ENCODE peak calls at places on chromosomes 11 and 22, in eight cellular contexts. S is ovary, D is A549, F is GM23338, R is psoas muscle, A is AG04450, J is PC-9, I is cardiac muscle cell. V is an unnamed sample.

GRCh38 chr11:76701701-76702100 is 31.2 kb upstream of the LRRC32 start:
- DNase-seq in J (peak), S (no peak), D (no peak), R (no peak), I (no peak), A (no peak), F (no peak), V (no peak)

GRCh38 chr11:116603783-116604323 is 168.9 kb downstream of the BUD13 start:
- DNase-seq in A (no peak), S (no peak), I (no peak), D (no peak), R (no peak), J (no peak), F (no peak), V (no peak)

GRCh38 chr11:6629892-6630631 is 10.8 kb upstream of the TPP1 start:
- DNase-seq in D (no peak), A (no peak), J (no peak), F (peak), I (peak), R (no peak), S (no peak), V (peak)

GRCh38 chr11:11356842-11357241 is 3.8 kb upstream of the CSNK2A3 start:
- DNase-seq in D (no peak), S (no peak), R (no peak), I (no peak), A (no peak), F (no peak), J (no peak), V (no peak)

GRCh38 chr22:35021166-35021565 is 44.8 kb upstream of the ISX start:
- DNase-seq in I (no peak), D (no peak), J (no peak), S (no peak), F (no peak), A (no peak), R (no peak), V (no peak)

GRCh38 chr11:71223671-71224660 is 28.4 kb downstream of the SHANK2 start:
- DNase-seq in S (no peak), F (no peak), J (no peak), D (no peak), I (no peak), R (no peak), A (no peak), V (no peak)

GRCh38 chr11:48307760-48308386 is 1.9 kb downstream of the OR4S1 start:
- DNase-seq in F (peak), A (peak), S (no peak), J (peak), I (peak), R (peak), D (peak), V (peak)

GRCh38 chr11:102622258-102622657 is 2.9 kb downstream of the MMP20 start:
- DNase-seq in F (no peak), R (no peak), I (no peak), A (no peak), D (no peak), S (no peak), J (no peak), V (no peak)

GRCh38 chr11:133134561-133135173 is 397.6 kb downstream of the OPCML start:
- DNase-seq in J (peak), I (peak), D (peak), F (peak), R (peak), A (no peak), S (no peak), V (peak)

GRCh38 chr22:49427941-49428340 is 399.7 kb downstream of the BRD1 start:
- DNase-seq in S (no peak), F (no peak), J (no peak), A (no peak), D (no peak), I (no peak), R (no peak), V (no peak)

GRCh38 chr11:44727373-44728084 is 767 bp downstream of the TSPAN18 start:
- DNase-seq in R (peak), A (peak), J (peak), F (peak), S (peak), I (peak), D (peak), V (peak)

GRCh38 chr11:13286247-13286821 is 8.7 kb downstream of the BMAL1 start:
- DNase-seq in A (no peak), R (no peak), D (no peak), S (no peak), I (no peak), F (no peak), J (no peak), V (no peak)

GRCh38 chr11:73314121-73314948 is 6.3 kb downstream of the ARHGEF17 start:
- DNase-seq in J (no peak), D (no peak), I (peak), S (peak), F (peak), A (no peak), R (no peak), V (no peak)

GRCh38 chr11:16805942-16806341 is 67.5 kb downstream of the C11orf58 start:
- DNase-seq in I (no peak), A (no peak), F (no peak), R (no peak), D (no peak), S (no peak), J (no peak), V (no peak)

GRCh38 chr22:17350292-17350691 is 19.0 kb upstream of the CECR2 start:
- DNase-seq in A (no peak), I (no peak), S (no peak), R (no peak), D (no peak), J (no peak), F (no peak), V (no peak)

GRCh38 chr11:92224394-92225205 is at the start of gene FAT3:
- DNase-seq in R (peak), D (peak), S (no peak), A (peak), I (peak), J (peak), F (peak), V (peak)

GRCh38 chr11:60987577-60988277 is 16.2 kb downstream of the CD6 start:
- DNase-seq in F (no peak), A (no peak), I (no peak), D (no peak), R (no peak), S (no peak), J (no peak), V (no peak)

GRCh38 chr11:44443836-44444769 is 121.4 kb upstream of the CD82 start:
- DNase-seq in R (no peak), S (no peak), D (no peak), F (peak), J (no peak), A (no peak), I (no peak), V (no peak)

GRCh38 chr11:121344824-121345223 is 52.3 kb downstream of the SC5D start:
- DNase-seq in A (no peak), I (no peak), D (no peak), F (no peak), S (no peak), J (no peak), R (no peak), V (no peak)

GRCh38 chr11:122742350-122742749 is 86.8 kb downstream of the UBASH3B start:
- DNase-seq in F (no peak), A (no peak), I (no peak), S (no peak), D (no peak), R (no peak), J (no peak), V (no peak)

GRCh38 chr22:30245985-30246901 is at the start of gene LIF:
- DNase-seq in A (peak), J (no peak), F (peak), D (no peak), I (peak), S (no peak), R (no peak), V (peak)

GRCh38 chr22:46796566-46797195 is 34.2 kb downstream of the TBC1D22A start:
- DNase-seq in A (no peak), D (no peak), S (no peak), J (no peak), R (no peak), F (no peak), I (no peak), V (no peak)

GRCh38 chr11:276219-276618 is 2.0 kb upstream of the NLRP6 start:
- DNase-seq in J (no peak), A (no peak), S (no peak), F (no peak), D (no peak), I (no peak), R (no peak), V (no peak)

GRCh38 chr22:19868773-19869471 is 14.2 kb upstream of the GNB1L start:
- DNase-seq in F (no peak), R (peak), S (no peak), A (no peak), I (no peak), J (no peak), D (no peak), V (peak)

GRCh38 chr11:35049906-35050531 is 89.0 kb upstream of the CD44 start:
- DNase-seq in A (no peak), I (no peak), D (no peak), F (no peak), J (no peak), R (no peak), S (no peak), V (no peak)

GRCh38 chr11:10669258-10670033 is 24.1 kb downstream of the IRAG1 start:
- DNase-seq in R (peak), D (no peak), A (no peak), J (no peak), F (no peak), S (no peak), I (no peak), V (peak)

GRCh38 chr11:113587318-113587739 is 112.1 kb upstream of the DRD2 start:
- DNase-seq in D (no peak), R (no peak), F (no peak), I (no peak), S (no peak), A (no peak), J (no peak), V (no peak)

GRCh38 chr11:105189586-105189985 is 50.0 kb upstream of the CARD18 start:
- DNase-seq in F (no peak), D (no peak), R (no peak), J (no peak), I (no peak), S (no peak), A (no peak), V (no peak)

GRCh38 chr22:19234126-19234896 is 55.8 kb upstream of the SLC25A1 start:
- DNase-seq in A (no peak), J (no peak), F (no peak), R (no peak), I (no peak), S (no peak), D (no peak), V (no peak)

GRCh38 chr22:19129871-19130270 is 1.2 kb upstream of the TSSK2 start:
- DNase-seq in A (no peak), I (no peak), S (no peak), J (no peak), D (no peak), F (no peak), R (no peak), V (no peak)

GRCh38 chr11:69497221-69497787 is 15.8 kb downstream of the LINC01488 start:
- DNase-seq in D (peak), I (peak), A (peak), R (peak), J (peak), S (no peak), F (peak), V (peak)

GRCh38 chr11:65917434-65918210 is 1.2 kb downstream of the C11orf68 start:
- DNase-seq in A (no peak), S (peak), D (no peak), I (no peak), R (no peak), J (peak), F (no peak), V (no peak)

DNA sequence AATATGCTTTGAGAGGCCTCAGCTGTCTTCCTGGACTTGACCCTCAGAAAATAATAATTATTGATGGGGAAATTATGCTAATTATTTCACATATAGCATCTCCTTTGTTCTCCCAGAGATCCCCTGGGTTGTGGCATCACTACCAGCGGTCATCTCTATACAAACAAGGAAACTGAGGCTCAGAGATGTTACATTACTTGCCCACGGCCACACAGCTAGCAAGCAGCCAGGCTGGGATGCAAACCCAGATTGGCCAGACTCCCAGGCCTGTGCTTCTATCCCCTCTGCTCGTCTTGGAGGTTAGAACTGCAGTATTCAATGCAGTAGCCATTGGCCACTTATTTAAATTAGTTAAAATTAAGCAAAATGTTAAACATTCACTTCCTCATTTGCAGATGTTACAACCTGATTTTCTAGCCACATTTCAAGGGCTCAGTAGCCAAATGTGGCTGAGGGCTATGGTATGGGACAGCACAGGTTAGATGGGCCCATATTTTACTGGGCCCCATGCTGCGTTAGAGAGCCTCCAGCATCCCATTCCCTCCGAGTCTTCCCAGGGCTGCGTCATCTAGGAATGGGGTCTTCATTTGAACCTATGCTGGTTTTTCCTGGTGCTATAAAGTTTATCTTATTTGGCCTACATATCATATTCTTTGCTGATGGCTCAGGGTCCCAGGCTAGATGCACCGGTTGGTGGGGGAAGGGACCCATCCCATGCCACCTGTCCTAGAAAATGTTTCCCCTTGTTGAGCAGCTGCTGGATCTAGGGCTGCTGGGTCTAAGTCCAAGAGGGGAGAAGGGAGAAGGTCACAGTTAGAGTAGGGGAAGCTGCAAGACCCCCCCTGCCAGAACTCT is 2.2 kb downstream of the SLC35C1 start:
- DNase-seq in J (no peak), R (no peak), F (no peak), A (no peak), S (no peak), I (no peak), D (no peak), V (no peak)
- H3K4me3 ChIP-seq in J (no peak), R (peak), F (peak), A (peak), S (no peak), I (no peak), D (no peak), V (no peak)

GRCh38 chr11:4700436-4700820 is 2.8 kb upstream of the OR51E2 start:
- DNase-seq in R (no peak), D (no peak), F (no peak), J (no peak), S (no peak), I (no peak), A (no peak), V (no peak)

GRCh38 chr11:4699697-4700435 is 2.2 kb upstream of the OR51E2 start:
- DNase-seq in R (no peak), S (no peak), D (no peak), F (no peak), A (no peak), J (no peak), I (no peak), V (no peak)

GRCh38 chr11:4704790-4705334 is 278 bp downstream of the MMP26 start:
- DNase-seq in S (no peak), I (no peak), R (no peak), A (no peak), D (no peak), F (no peak), J (no peak), V (no peak)

DNA sequence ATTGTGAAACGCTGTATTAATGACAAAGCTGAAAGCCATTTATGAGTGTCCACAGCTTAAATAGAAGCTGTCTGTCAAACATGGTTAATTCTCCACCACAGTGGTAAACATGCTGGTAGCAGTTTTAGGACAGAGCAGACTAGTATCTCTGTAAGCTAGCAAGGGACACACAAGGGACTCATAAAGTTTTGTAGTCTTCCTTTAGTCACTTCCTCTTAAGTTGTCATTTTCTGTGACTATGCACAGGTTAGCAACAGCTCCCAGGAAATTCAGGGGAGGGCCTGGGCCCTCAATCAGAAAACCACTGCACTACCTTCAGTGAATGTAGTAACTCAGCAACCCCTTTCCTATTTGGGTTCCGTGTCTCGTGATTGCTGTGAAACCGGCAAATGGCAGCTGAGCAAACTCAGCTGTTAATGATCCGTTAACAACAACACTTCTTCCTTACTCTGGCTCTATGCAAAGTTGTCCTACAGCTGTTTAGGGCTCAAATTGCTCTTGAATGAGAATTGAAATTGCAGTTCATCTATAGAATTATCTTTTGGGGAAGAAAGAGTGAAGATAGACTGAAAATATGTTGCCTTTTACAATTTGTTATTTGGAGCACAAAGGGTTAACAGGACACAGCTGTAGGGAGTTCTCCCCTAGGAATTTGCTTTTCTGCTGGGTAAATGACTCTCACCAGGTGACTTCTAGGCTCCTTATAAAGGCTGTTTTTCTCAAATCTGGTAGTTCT is at the start of gene MMP26:
- DNase-seq in F (peak), A (no peak), S (no peak), D (no peak), J (no peak), R (no peak), I (no peak), V (peak)
- H3K27ac ChIP-seq in F (peak), A (no peak), S (no peak), D (no peak), J (no peak), R (no peak), I (no peak), V (no peak)

GRCh38 chr22:27883656-27884350 is 35.3 kb downstream of the PITPNB start:
- DNase-seq in J (no peak), R (no peak), D (no peak), F (no peak), S (no peak), A (no peak), I (no peak), V (no peak)
- H3K4me3 ChIP-seq in J (no peak), R (no peak), D (no peak), F (no peak), S (no peak), A (no peak), I (no peak), V (no peak)

DNA sequence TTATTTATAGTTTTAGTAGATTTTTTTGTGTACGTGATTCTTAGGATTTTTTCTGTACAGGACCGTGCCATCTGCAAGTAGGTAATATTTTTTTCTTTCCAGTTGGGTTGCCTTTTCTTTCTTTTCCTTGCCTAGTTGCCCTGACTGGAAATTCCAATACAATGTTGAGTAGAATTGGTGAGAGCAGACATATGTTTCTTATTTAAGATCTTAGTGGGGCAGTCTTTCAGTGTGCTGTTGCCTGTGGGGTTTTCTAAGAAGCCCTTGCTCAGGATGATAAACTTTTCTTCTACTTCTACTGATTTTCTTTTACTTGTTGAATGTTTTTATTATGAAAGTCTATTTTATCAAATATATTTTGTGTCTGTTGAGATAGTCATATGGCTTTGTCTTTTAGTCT is 33.0 kb downstream of the ATXN10 start:
- DNase-seq in F (no peak), J (no peak), D (no peak), I (no peak), S (no peak), A (no peak), R (no peak), V (no peak)
- H3K27ac ChIP-seq in F (no peak), J (no peak), D (peak), I (peak), S (no peak), A (no peak), R (no peak), V (no peak)

GRCh38 chr11:14364322-14364721 is 5.3 kb upstream of the RRAS2 start:
- DNase-seq in J (no peak), D (no peak), F (no peak), I (no peak), R (no peak), S (no peak), A (no peak), V (no peak)
- H3K4me3 ChIP-seq in J (no peak), D (no peak), F (no peak), I (no peak), R (peak), S (no peak), A (no peak), V (no peak)

GRCh38 chr22:23257889-23258825 is 77.8 kb downstream of the BCR start:
- DNase-seq in D (no peak), F (no peak), I (no peak), J (no peak), A (no peak), R (no peak), S (no peak), V (no peak)

GRCh38 chr22:23256138-23256932 is 76.0 kb downstream of the BCR start:
- DNase-seq in I (no peak), R (no peak), F (no peak), S (no peak), D (no peak), A (no peak), J (no peak), V (no peak)

GRCh38 chr22:23253475-23254055 is 73.3 kb downstream of the BCR start:
- DNase-seq in F (no peak), A (no peak), I (no peak), R (no peak), S (no peak), D (no peak), J (no peak), V (no peak)

GRCh38 chr22:23256986-23257888 is 76.9 kb downstream of the BCR start:
- DNase-seq in J (no peak), A (no peak), D (no peak), R (peak), I (peak), S (peak), F (no peak), V (no peak)

GRCh38 chr22:23255506-23255905 is 75.2 kb downstream of the BCR start:
- DNase-seq in D (no peak), R (no peak), F (no peak), I (no peak), A (no peak), S (no peak), J (no peak), V (no peak)
- H3K27ac ChIP-seq in D (no peak), R (no peak), F (no peak), I (no peak), A (no peak), S (no peak), J (no peak), V (no peak)

DNA sequence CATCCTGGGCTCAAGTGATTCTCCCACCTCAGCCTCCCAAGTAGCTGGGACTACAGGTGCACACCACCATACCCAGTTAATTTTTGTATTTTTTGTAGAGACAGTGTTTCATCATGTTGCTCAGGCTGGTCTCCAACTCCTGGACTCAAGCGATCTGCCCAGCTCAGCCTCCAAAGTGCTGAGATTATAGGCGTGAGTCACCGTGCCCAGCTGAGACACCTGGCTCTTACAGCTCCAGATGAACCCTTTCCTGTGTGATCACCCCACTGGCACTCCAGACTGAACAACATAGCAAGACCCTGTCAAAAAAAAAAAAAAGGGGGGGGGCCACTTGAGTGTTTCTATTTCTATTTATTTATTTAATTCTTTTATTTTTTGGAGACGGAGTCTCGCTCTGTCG is 1.0 kb upstream of the ADSL start:
- DNase-seq in J (peak), A (no peak), S (no peak), D (no peak), I (no peak), R (no peak), F (no peak), V (no peak)
- H3K4me3 ChIP-seq in J (peak), A (peak), S (no peak), D (peak), I (peak), R (peak), F (peak), V (no peak)